ENCODE peak calls at places on chromosomes 13 and 19, in ten cellular contexts. N, F, G, B, D, P, U, X, M and I are unnamed samples. For H3K4me1, the result is how much of the 10 kb centered on the place peaks cover.

GRCh38 chr13:68713394-68713793 is 1394.2 kb upstream of the ATXN8OS start:
- DNase-seq in N (no peak), F (no peak), G (no peak), B (no peak), D (no peak), P (no peak), U (peak), X (no peak), M (no peak), I (no peak)

GRCh38 chr13:37395544-37395943 is 203.0 kb downstream of the POSTN start:
- DNase-seq in N (no peak), F (no peak), G (no peak), B (no peak), D (no peak), P (no peak), U (no peak), X (no peak), M (no peak), I (no peak)

GRCh38 chr19:28530406-28531035 is 682.4 kb downstream of the UQCRFS1 start:
- DNase-seq in N (no peak), F (no peak), G (no peak), B (no peak), D (no peak), P (no peak), U (no peak), X (no peak), M (no peak), I (no peak)

GRCh38 chr19:2819540-2820111 is at the start of gene ZNF554:
- DNase-seq in N (peak), F (peak), G (peak), B (peak), D (peak), P (peak), U (peak), X (peak), M (peak), I (peak)

GRCh38 chr13:35785563-35786327 is 309.3 kb upstream of the MAB21L1 start:
- DNase-seq in N (no peak), F (no peak), G (no peak), B (no peak), D (no peak), P (no peak), U (no peak), X (peak), M (no peak), I (no peak)

GRCh38 chr19:56101095-56101494 is 20.0 kb downstream of the ZNF787 start:
- DNase-seq in N (no peak), F (no peak), G (no peak), B (no peak), D (peak), P (no peak), U (no peak), X (no peak), M (no peak), I (no peak)

GRCh38 chr13:44437356-44438233 is 64.0 kb downstream of the SERP2 start:
- DNase-seq in N (no peak), F (peak), G (no peak), B (no peak), D (no peak), P (no peak), U (peak), X (no peak), M (no peak), I (no peak)

GRCh38 chr13:77876176-77876575 is 42.5 kb downstream of the EDNRB start:
- DNase-seq in N (no peak), F (no peak), G (no peak), B (no peak), D (no peak), P (no peak), U (no peak), X (no peak), M (no peak), I (no peak)

GRCh38 chr13:30053904-30054303 is 203.5 kb upstream of the UBL3 start:
- DNase-seq in N (no peak), F (no peak), G (no peak), B (no peak), D (no peak), P (no peak), U (no peak), X (no peak), M (no peak), I (no peak)

GRCh38 chr19:42088471-42089190 is 12.7 kb downstream of the ZNF574 start:
- DNase-seq in N (no peak), F (no peak), G (no peak), B (no peak), D (no peak), P (no peak), U (no peak), X (no peak), M (no peak), I (no peak)

GRCh38 chr13:33328691-33329090 is 43.1 kb upstream of the STARD13 start:
- DNase-seq in N (no peak), F (peak), G (no peak), B (no peak), D (no peak), P (no peak), U (no peak), X (peak), M (no peak), I (no peak)

GRCh38 chr13:113152894-113153809 is 5.3 kb upstream of the PROZ start:
- DNase-seq in N (peak), F (peak), G (peak), B (peak), D (peak), P (peak), U (peak), X (peak), M (no peak), I (peak)

GRCh38 chr19:31173991-31174390 is 175.2 kb downstream of the TSHZ3 start:
- DNase-seq in N (no peak), F (no peak), G (no peak), B (no peak), D (no peak), P (no peak), U (no peak), X (no peak), M (no peak), I (no peak)

GRCh38 chr19:3452456-3453068 is 27.8 kb downstream of the SMIM24 start:
- DNase-seq in N (no peak), F (no peak), G (no peak), B (no peak), D (no peak), P (no peak), U (no peak), X (peak), M (no peak), I (no peak)

GRCh38 chr19:48858984-48859710 is 9.3 kb downstream of the PLEKHA4 start:
- DNase-seq in N (no peak), F (no peak), G (no peak), B (peak), D (peak), P (no peak), U (no peak), X (no peak), M (no peak), I (no peak)

GRCh38 chr19:30896551-30896950 is 452.7 kb downstream of the TSHZ3 start:
- DNase-seq in N (no peak), F (peak), G (no peak), B (no peak), D (no peak), P (no peak), U (no peak), X (no peak), M (no peak), I (no peak)

GRCh38 chr13:44667950-44668349 is 91.8 kb upstream of the TSC22D1 start:
- DNase-seq in N (no peak), F (no peak), G (no peak), B (no peak), D (no peak), P (no peak), U (peak), X (no peak), M (no peak), I (no peak)

GRCh38 chr13:19117913-19118739 is 63.5 kb downstream of the TUBA3C start:
- DNase-seq in N (no peak), F (no peak), G (no peak), B (no peak), D (no peak), P (no peak), U (no peak), X (peak), M (no peak), I (no peak)

GRCh38 chr13:24649685-24650038 is 30.5 kb upstream of the ATP12A start:
- DNase-seq in N (no peak), F (no peak), G (no peak), B (no peak), D (no peak), P (no peak), U (no peak), X (no peak), M (no peak), I (no peak)

GRCh38 chr19:13963603-13964105 is 11.3 kb downstream of the DCAF15 start:
- DNase-seq in N (no peak), F (no peak), G (peak), B (no peak), D (no peak), P (no peak), U (no peak), X (no peak), M (no peak), I (no peak)

GRCh38 chr19:2548966-2549365 is 73.0 kb downstream of the GADD45B start:
- DNase-seq in N (no peak), F (no peak), G (no peak), B (no peak), D (no peak), P (no peak), U (no peak), X (no peak), M (no peak), I (no peak)

GRCh38 chr13:68304287-68304893 is 1074.3 kb upstream of the PCDH9 start:
- DNase-seq in N (no peak), F (peak), G (no peak), B (no peak), D (no peak), P (no peak), U (peak), X (peak), M (peak), I (peak)

GRCh38 chr13:75550159-75550567 is 572 bp downstream of the UCHL3 start:
- DNase-seq in N (no peak), F (peak), G (peak), B (no peak), D (no peak), P (no peak), U (no peak), X (peak), M (no peak), I (peak)

GRCh38 chr19:3840804-3841203 is 28.0 kb downstream of the ZFR2 start:
- DNase-seq in N (no peak), F (no peak), G (no peak), B (no peak), D (no peak), P (no peak), U (no peak), X (no peak), M (no peak), I (no peak)

GRCh38 chr19:21668072-21668471 is 99.3 kb downstream of the ZNF100 start:
- DNase-seq in N (no peak), F (no peak), G (no peak), B (no peak), D (no peak), P (no peak), U (no peak), X (no peak), M (no peak), I (no peak)

GRCh38 chr19:36128392-36128736 is 11.5 kb upstream of the CAPNS1 start:
- DNase-seq in N (no peak), F (no peak), G (no peak), B (no peak), D (peak), P (no peak), U (no peak), X (peak), M (no peak), I (no peak)

GRCh38 chr13:46197299-46197975 is 14.3 kb upstream of the LRRC63 start:
- DNase-seq in N (no peak), F (no peak), G (no peak), B (no peak), D (no peak), P (no peak), U (no peak), X (no peak), M (no peak), I (no peak)

GRCh38 chr19:913080-913748 is at the start of gene R3HDM4:
- DNase-seq in N (peak), F (peak), G (peak), B (peak), D (peak), P (peak), U (no peak), X (peak), M (no peak), I (peak)

GRCh38 chr19:29467824-29468401 is 57.9 kb upstream of the VSTM2B start:
- DNase-seq in N (no peak), F (peak), G (no peak), B (peak), D (no peak), P (no peak), U (peak), X (peak), M (no peak), I (peak)

GRCh38 chr19:13118424-13119193 is 545 bp downstream of the NACC1 start:
- DNase-seq in N (no peak), F (peak), G (peak), B (no peak), D (peak), P (no peak), U (peak), X (peak), M (no peak), I (no peak)

GRCh38 chr13:108915634-108916497 is 286.5 kb downstream of the MYO16 start:
- DNase-seq in N (peak), F (peak), G (peak), B (peak), D (peak), P (peak), U (no peak), X (no peak), M (no peak), I (peak)

GRCh38 chr19:48745208-48745995 is 1.3 kb downstream of the IZUMO1 start:
- DNase-seq in N (no peak), F (peak), G (peak), B (peak), D (no peak), P (peak), U (no peak), X (peak), M (no peak), I (peak)

GRCh38 chr19:39190768-39191167 is 6.0 kb upstream of the NCCRP1 start:
- DNase-seq in N (no peak), F (no peak), G (no peak), B (no peak), D (no peak), P (no peak), U (no peak), X (no peak), M (no peak), I (no peak)

GRCh38 chr19:39195755-39196154 is 1.0 kb upstream of the NCCRP1 start:
- DNase-seq in N (no peak), F (no peak), G (no peak), B (no peak), D (no peak), P (no peak), U (no peak), X (no peak), M (no peak), I (no peak)

GRCh38 chr19:39194832-39195542 is 1.8 kb upstream of the NCCRP1 start:
- DNase-seq in N (no peak), F (peak), G (no peak), B (no peak), D (no peak), P (no peak), U (no peak), X (peak), M (no peak), I (no peak)

GRCh38 chr19:39193785-39194184 is 3.0 kb upstream of the NCCRP1 start:
- DNase-seq in N (no peak), F (peak), G (no peak), B (no peak), D (no peak), P (no peak), U (no peak), X (no peak), M (no peak), I (no peak)

DNA sequence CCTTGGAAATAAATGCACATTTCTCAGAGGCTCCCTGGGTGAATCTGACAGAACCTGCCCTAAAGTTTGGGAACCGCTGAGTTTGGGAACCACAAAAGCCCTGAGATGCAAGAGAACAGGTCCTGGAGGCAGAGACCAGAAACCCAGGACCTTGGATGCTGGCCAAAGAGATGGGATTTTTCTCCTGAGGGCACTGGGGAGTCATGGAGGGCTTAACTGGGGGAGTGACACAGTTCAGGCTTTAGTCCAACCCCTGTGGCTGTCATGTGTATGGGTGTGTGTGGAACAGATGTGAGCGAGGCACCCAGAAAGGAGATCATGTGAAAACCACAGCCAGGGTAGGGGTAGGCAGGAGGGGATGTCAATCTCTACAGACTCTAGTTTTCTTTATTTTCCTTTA is 3.9 kb upstream of the NCCRP1 start:
- DNase-seq in N (no peak), F (no peak), G (no peak), B (no peak), D (no peak), P (no peak), U (no peak), X (peak), M (no peak), I (no peak)
- H3K4me1 ChIP-seq in N (under half), F (under half), G (under half), B (under half), D (under half), P (under half), U (under half), X (under half), M (under half), I (under half)

GRCh38 chr19:10238172-10238783 is 7.1 kb upstream of the S1PR2 start:
- DNase-seq in N (no peak), F (no peak), G (peak), B (no peak), D (peak), P (peak), U (no peak), X (no peak), M (no peak), I (no peak)
- H3K4me1 ChIP-seq in N (under half), F (under half), G (under half), B (under half), D (under half), P (under half), U (under half), X (under half), M (under half), I (under half)

DNA sequence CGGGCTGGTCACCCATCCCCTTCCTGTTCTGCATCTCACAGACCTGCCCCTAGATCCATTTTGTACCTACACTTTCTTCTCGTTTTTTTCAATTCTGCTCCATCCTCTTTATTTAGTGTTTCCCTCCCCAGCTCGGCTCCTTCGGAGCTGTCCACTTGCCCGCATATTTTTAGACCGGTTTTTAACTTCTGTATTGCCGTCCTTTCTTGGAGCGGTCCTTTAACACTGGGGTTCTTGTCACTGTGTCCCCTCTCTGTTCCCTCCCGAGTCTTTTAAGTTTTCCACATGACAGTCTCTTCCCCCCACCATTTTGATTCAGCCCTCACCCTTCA is 1.7 kb downstream of the ARHGAP35 start:
- DNase-seq in N (no peak), F (peak), G (peak), B (no peak), D (no peak), P (no peak), U (no peak), X (no peak), M (no peak), I (no peak)
- H3K4me1 ChIP-seq in N (under half), F (under half), G (under half), B (under half), D (half or more), P (under half), U (under half), X (under half), M (under half), I (half or more)

GRCh38 chr19:17125052-17125727 is 49.6 kb downstream of the MYO9B start:
- DNase-seq in N (no peak), F (no peak), G (no peak), B (no peak), D (no peak), P (no peak), U (no peak), X (no peak), M (no peak), I (no peak)

GRCh38 chr19:17125728-17126677 is 50.4 kb downstream of the MYO9B start:
- DNase-seq in N (no peak), F (no peak), G (no peak), B (peak), D (peak), P (peak), U (no peak), X (peak), M (no peak), I (no peak)

GRCh38 chr19:17123041-17123440 is 47.5 kb downstream of the MYO9B start:
- DNase-seq in N (no peak), F (no peak), G (no peak), B (no peak), D (no peak), P (no peak), U (no peak), X (no peak), M (no peak), I (no peak)

GRCh38 chr19:17121736-17122293 is 46.2 kb downstream of the MYO9B start:
- DNase-seq in N (no peak), F (no peak), G (no peak), B (no peak), D (no peak), P (no peak), U (no peak), X (no peak), M (no peak), I (no peak)

GRCh38 chr19:17124025-17124424 is 48.4 kb downstream of the MYO9B start:
- DNase-seq in N (no peak), F (no peak), G (no peak), B (no peak), D (no peak), P (no peak), U (no peak), X (no peak), M (no peak), I (no peak)
- H3K4me1 ChIP-seq in N (under half), F (under half), G (under half), B (half or more), D (under half), P (under half), U (under half), X (under half), M (under half), I (under half)